ENCODE peak calls at places on chromosomes 16 and 17, in ten cellular contexts. One of them, this sample, is unnamed.

GRCh38 chr17:81520021-81520894 is 7.7 kb upstream of the ACTG1 start:
- DNase-seq in GM20000: no peak
- DNase-seq in stomach: no peak
- DNase-seq in choroid plexus epithelial cell: no peak
- DNase-seq in astrocyte of the spinal cord: no peak
- DNase-seq in transverse colon: no peak
- DNase-seq in LNCaP clone FGC: no peak
- DNase-seq in cardiac muscle cell: no peak
- DNase-seq in type B pancreatic cell: no peak
- DNase-seq in GM12865: peak
- DNase-seq in this sample: no peak

GRCh38 chr17:6043405-6043804 is 26.8 kb upstream of the WSCD1 start:
- DNase-seq in GM20000: no peak
- DNase-seq in stomach: no peak
- DNase-seq in choroid plexus epithelial cell: no peak
- DNase-seq in astrocyte of the spinal cord: no peak
- DNase-seq in transverse colon: no peak
- DNase-seq in LNCaP clone FGC: no peak
- DNase-seq in cardiac muscle cell: no peak
- DNase-seq in type B pancreatic cell: no peak
- DNase-seq in GM12865: no peak
- DNase-seq in this sample: no peak

GRCh38 chr17:77634710-77635109 is 323.8 kb upstream of the TNRC6C start:
- DNase-seq in GM20000: peak
- DNase-seq in stomach: no peak
- DNase-seq in choroid plexus epithelial cell: no peak
- DNase-seq in astrocyte of the spinal cord: no peak
- DNase-seq in transverse colon: peak
- DNase-seq in LNCaP clone FGC: no peak
- DNase-seq in cardiac muscle cell: no peak
- DNase-seq in type B pancreatic cell: no peak
- DNase-seq in GM12865: peak
- DNase-seq in this sample: peak

GRCh38 chr17:62625870-62626200 is 1.6 kb upstream of the MRC2 start:
- DNase-seq in GM20000: no peak
- DNase-seq in stomach: no peak
- DNase-seq in choroid plexus epithelial cell: no peak
- DNase-seq in astrocyte of the spinal cord: no peak
- DNase-seq in transverse colon: no peak
- DNase-seq in LNCaP clone FGC: no peak
- DNase-seq in cardiac muscle cell: peak
- DNase-seq in type B pancreatic cell: no peak
- DNase-seq in GM12865: no peak
- DNase-seq in this sample: peak

GRCh38 chr16:8961811-8962390 is 1.8 kb downstream of the USP7 start:
- DNase-seq in GM20000: peak
- DNase-seq in stomach: no peak
- DNase-seq in choroid plexus epithelial cell: no peak
- DNase-seq in astrocyte of the spinal cord: no peak
- DNase-seq in transverse colon: no peak
- DNase-seq in LNCaP clone FGC: no peak
- DNase-seq in cardiac muscle cell: no peak
- DNase-seq in type B pancreatic cell: no peak
- DNase-seq in GM12865: no peak
- DNase-seq in this sample: no peak

GRCh38 chr16:82047374-82047773 is 12.3 kb downstream of the HSD17B2 start:
- DNase-seq in GM20000: no peak
- DNase-seq in stomach: no peak
- DNase-seq in choroid plexus epithelial cell: no peak
- DNase-seq in astrocyte of the spinal cord: no peak
- DNase-seq in transverse colon: no peak
- DNase-seq in LNCaP clone FGC: no peak
- DNase-seq in cardiac muscle cell: no peak
- DNase-seq in type B pancreatic cell: no peak
- DNase-seq in GM12865: no peak
- DNase-seq in this sample: no peak

GRCh38 chr17:36525888-36526287 is 8.8 kb downstream of the MYO19 start:
- DNase-seq in GM20000: no peak
- DNase-seq in stomach: no peak
- DNase-seq in choroid plexus epithelial cell: no peak
- DNase-seq in astrocyte of the spinal cord: no peak
- DNase-seq in transverse colon: no peak
- DNase-seq in LNCaP clone FGC: no peak
- DNase-seq in cardiac muscle cell: no peak
- DNase-seq in type B pancreatic cell: peak
- DNase-seq in GM12865: no peak
- DNase-seq in this sample: no peak

GRCh38 chr16:67268136-67268579 is 11.2 kb upstream of the PLEKHG4 start:
- DNase-seq in GM20000: no peak
- DNase-seq in stomach: peak
- DNase-seq in choroid plexus epithelial cell: peak
- DNase-seq in astrocyte of the spinal cord: peak
- DNase-seq in transverse colon: no peak
- DNase-seq in LNCaP clone FGC: no peak
- DNase-seq in cardiac muscle cell: peak
- DNase-seq in type B pancreatic cell: no peak
- DNase-seq in GM12865: no peak
- DNase-seq in this sample: no peak

GRCh38 chr17:80575057-80575875 is 30.6 kb downstream of the RPTOR start:
- DNase-seq in GM20000: peak
- DNase-seq in stomach: peak
- DNase-seq in choroid plexus epithelial cell: peak
- DNase-seq in astrocyte of the spinal cord: peak
- DNase-seq in transverse colon: peak
- DNase-seq in LNCaP clone FGC: peak
- DNase-seq in cardiac muscle cell: peak
- DNase-seq in type B pancreatic cell: peak
- DNase-seq in GM12865: peak
- DNase-seq in this sample: peak

GRCh38 chr16:35751191-35751941 is 2292.0 kb downstream of the TP53TG3F start:
- DNase-seq in GM20000: no peak
- DNase-seq in stomach: no peak
- DNase-seq in choroid plexus epithelial cell: no peak
- DNase-seq in astrocyte of the spinal cord: no peak
- DNase-seq in transverse colon: no peak
- DNase-seq in LNCaP clone FGC: no peak
- DNase-seq in cardiac muscle cell: no peak
- DNase-seq in type B pancreatic cell: no peak
- DNase-seq in GM12865: no peak
- DNase-seq in this sample: peak

GRCh38 chr17:80526116-80526910 is 18.3 kb upstream of the RPTOR start:
- DNase-seq in GM20000: no peak
- DNase-seq in stomach: no peak
- DNase-seq in choroid plexus epithelial cell: no peak
- DNase-seq in astrocyte of the spinal cord: no peak
- DNase-seq in transverse colon: no peak
- DNase-seq in LNCaP clone FGC: no peak
- DNase-seq in cardiac muscle cell: no peak
- DNase-seq in type B pancreatic cell: no peak
- DNase-seq in GM12865: no peak
- DNase-seq in this sample: no peak

GRCh38 chr17:9120471-9120870 is 99.2 kb downstream of the NTN1 start:
- DNase-seq in GM20000: no peak
- DNase-seq in stomach: no peak
- DNase-seq in choroid plexus epithelial cell: no peak
- DNase-seq in astrocyte of the spinal cord: no peak
- DNase-seq in transverse colon: no peak
- DNase-seq in LNCaP clone FGC: no peak
- DNase-seq in cardiac muscle cell: no peak
- DNase-seq in type B pancreatic cell: no peak
- DNase-seq in GM12865: peak
- DNase-seq in this sample: no peak
- TF ChIP-seq CTCF in GM20000: peak
- TF ChIP-seq CTCF in stomach: no peak
- TF ChIP-seq CTCF in choroid plexus epithelial cell: peak
- TF ChIP-seq CTCF in astrocyte of the spinal cord: no peak
- TF ChIP-seq CTCF in transverse colon: no peak
- TF ChIP-seq CTCF in LNCaP clone FGC: no peak
- TF ChIP-seq CTCF in cardiac muscle cell: peak
- TF ChIP-seq CTCF in type B pancreatic cell: peak
- TF ChIP-seq CTCF in GM12865: peak
- TF ChIP-seq CTCF in this sample: no peak

DNA sequence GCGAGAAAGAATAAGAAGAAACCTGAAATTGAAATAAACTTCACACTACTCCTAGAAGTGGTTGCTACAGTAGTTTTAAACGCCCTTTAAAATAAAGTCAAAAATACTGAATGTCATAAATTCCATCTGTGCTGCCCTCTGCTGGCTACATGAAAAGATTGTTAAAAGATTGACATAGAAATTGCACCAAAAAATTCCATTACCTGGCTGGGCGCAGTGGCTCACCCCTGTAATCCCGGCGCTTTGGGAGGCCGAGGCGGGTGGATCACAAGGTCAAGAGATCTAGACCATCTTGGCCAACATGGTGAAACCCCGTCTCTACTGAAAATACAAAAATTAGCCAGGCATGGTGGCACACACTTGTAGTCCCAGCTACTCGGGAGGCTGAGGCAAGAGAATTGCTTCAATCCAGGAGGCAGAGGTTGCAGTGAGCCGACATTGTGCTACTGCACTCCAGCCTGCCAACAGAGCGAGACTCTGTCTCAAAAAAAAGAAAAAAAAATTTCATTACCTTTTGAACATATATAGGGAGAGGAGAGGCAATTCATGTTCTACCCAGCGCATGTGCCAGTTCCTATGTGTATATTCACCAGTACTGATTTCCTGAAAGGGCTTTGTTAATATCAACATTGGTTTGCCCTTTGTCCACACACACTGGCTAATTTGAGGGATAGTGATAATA is 36.5 kb downstream of the CYTH1 start:
- DNase-seq in GM20000: no peak
- DNase-seq in stomach: no peak
- DNase-seq in choroid plexus epithelial cell: peak
- DNase-seq in astrocyte of the spinal cord: peak
- DNase-seq in transverse colon: no peak
- DNase-seq in LNCaP clone FGC: no peak
- DNase-seq in cardiac muscle cell: peak
- DNase-seq in type B pancreatic cell: no peak
- DNase-seq in GM12865: peak
- DNase-seq in this sample: no peak
- TF ChIP-seq CTCF in GM20000: no peak
- TF ChIP-seq CTCF in stomach: peak
- TF ChIP-seq CTCF in choroid plexus epithelial cell: peak
- TF ChIP-seq CTCF in astrocyte of the spinal cord: peak
- TF ChIP-seq CTCF in transverse colon: peak
- TF ChIP-seq CTCF in LNCaP clone FGC: peak
- TF ChIP-seq CTCF in cardiac muscle cell: peak
- TF ChIP-seq CTCF in type B pancreatic cell: peak
- TF ChIP-seq CTCF in GM12865: peak
- TF ChIP-seq CTCF in this sample: no peak

GRCh38 chr17:63695889-63696288 is 4.0 kb downstream of the LIMD2 start:
- DNase-seq in GM20000: no peak
- DNase-seq in stomach: no peak
- DNase-seq in choroid plexus epithelial cell: no peak
- DNase-seq in astrocyte of the spinal cord: no peak
- DNase-seq in transverse colon: no peak
- DNase-seq in LNCaP clone FGC: no peak
- DNase-seq in cardiac muscle cell: no peak
- DNase-seq in type B pancreatic cell: no peak
- DNase-seq in GM12865: no peak
- DNase-seq in this sample: no peak

GRCh38 chr17:63697341-63698286 is 2.3 kb downstream of the LIMD2 start:
- DNase-seq in GM20000: peak
- DNase-seq in stomach: peak
- DNase-seq in choroid plexus epithelial cell: peak
- DNase-seq in astrocyte of the spinal cord: no peak
- DNase-seq in transverse colon: peak
- DNase-seq in LNCaP clone FGC: no peak
- DNase-seq in cardiac muscle cell: peak
- DNase-seq in type B pancreatic cell: no peak
- DNase-seq in GM12865: peak
- DNase-seq in this sample: peak

GRCh38 chr17:63694974-63695773 is 4.8 kb downstream of the LIMD2 start:
- DNase-seq in GM20000: peak
- DNase-seq in stomach: no peak
- DNase-seq in choroid plexus epithelial cell: no peak
- DNase-seq in astrocyte of the spinal cord: no peak
- DNase-seq in transverse colon: no peak
- DNase-seq in LNCaP clone FGC: no peak
- DNase-seq in cardiac muscle cell: no peak
- DNase-seq in type B pancreatic cell: no peak
- DNase-seq in GM12865: peak
- DNase-seq in this sample: no peak

GRCh38 chr17:63698381-63698885 is 1.5 kb downstream of the LIMD2 start:
- DNase-seq in GM20000: no peak
- DNase-seq in stomach: peak
- DNase-seq in choroid plexus epithelial cell: no peak
- DNase-seq in astrocyte of the spinal cord: no peak
- DNase-seq in transverse colon: no peak
- DNase-seq in LNCaP clone FGC: no peak
- DNase-seq in cardiac muscle cell: no peak
- DNase-seq in type B pancreatic cell: no peak
- DNase-seq in GM12865: no peak
- DNase-seq in this sample: peak

DNA sequence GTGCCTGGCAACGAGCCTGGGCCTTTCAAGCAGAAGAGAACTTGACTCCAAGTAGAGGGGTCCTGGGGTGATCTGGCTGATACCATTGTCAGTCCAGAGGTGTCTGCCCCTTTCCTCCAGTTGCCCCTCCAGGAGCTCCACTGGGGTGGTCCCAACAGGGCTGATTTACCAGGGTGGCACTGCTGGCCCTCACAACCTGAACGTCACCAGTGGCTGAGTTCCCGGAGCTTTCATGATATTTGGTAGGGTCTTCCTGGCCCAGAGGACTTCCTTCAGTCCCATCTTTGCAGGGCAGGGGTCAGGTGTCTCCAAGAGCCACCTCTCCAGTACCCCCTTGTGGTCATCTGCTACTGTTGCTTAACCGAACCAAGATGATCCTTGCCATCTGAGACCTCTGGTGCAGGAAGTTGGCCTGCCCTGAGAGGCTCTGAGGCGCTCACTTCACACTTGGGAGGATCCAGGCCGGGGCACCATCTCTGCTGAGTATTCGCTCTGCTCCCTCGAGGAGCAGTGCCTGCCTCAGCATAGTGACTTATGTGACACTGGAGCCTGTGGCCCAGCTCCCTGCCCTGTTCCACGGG is 3.5 kb downstream of the LIMD2 start:
- DNase-seq in GM20000: peak
- DNase-seq in stomach: peak
- DNase-seq in choroid plexus epithelial cell: peak
- DNase-seq in astrocyte of the spinal cord: peak
- DNase-seq in transverse colon: peak
- DNase-seq in LNCaP clone FGC: no peak
- DNase-seq in cardiac muscle cell: peak
- DNase-seq in type B pancreatic cell: no peak
- DNase-seq in GM12865: peak
- DNase-seq in this sample: peak
- TF ChIP-seq CTCF in GM20000: no peak
- TF ChIP-seq CTCF in stomach: no peak
- TF ChIP-seq CTCF in choroid plexus epithelial cell: peak
- TF ChIP-seq CTCF in astrocyte of the spinal cord: peak
- TF ChIP-seq CTCF in transverse colon: no peak
- TF ChIP-seq CTCF in LNCaP clone FGC: peak
- TF ChIP-seq CTCF in cardiac muscle cell: peak
- TF ChIP-seq CTCF in type B pancreatic cell: peak
- TF ChIP-seq CTCF in GM12865: peak
- TF ChIP-seq CTCF in this sample: peak

DNA sequence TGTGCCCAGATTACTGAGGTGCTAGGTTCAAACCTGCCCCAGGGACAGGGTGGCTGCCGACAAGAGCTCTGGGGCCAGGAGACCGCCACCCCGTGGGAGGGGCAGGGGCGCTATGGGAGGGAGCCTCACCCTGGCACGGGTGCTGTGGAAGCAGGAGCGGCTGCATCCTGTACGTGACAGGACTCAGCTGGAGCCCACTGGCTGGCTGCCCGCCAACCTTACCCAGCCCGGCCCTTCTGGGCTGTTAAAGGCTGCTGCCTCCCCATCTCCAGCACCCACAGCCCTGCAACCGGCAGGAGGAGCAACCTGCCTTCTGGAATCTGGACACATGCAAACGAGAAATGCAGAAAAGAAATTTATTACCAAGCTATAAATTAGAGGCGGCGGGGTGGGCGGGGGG is 11.2 kb downstream of the PAM16 start:
- DNase-seq in GM20000: no peak
- DNase-seq in stomach: peak
- DNase-seq in choroid plexus epithelial cell: peak
- DNase-seq in astrocyte of the spinal cord: peak
- DNase-seq in transverse colon: no peak
- DNase-seq in LNCaP clone FGC: no peak
- DNase-seq in cardiac muscle cell: peak
- DNase-seq in type B pancreatic cell: no peak
- DNase-seq in GM12865: no peak
- DNase-seq in this sample: no peak
- TF ChIP-seq CTCF in GM20000: no peak
- TF ChIP-seq CTCF in stomach: no peak
- TF ChIP-seq CTCF in choroid plexus epithelial cell: peak
- TF ChIP-seq CTCF in astrocyte of the spinal cord: no peak
- TF ChIP-seq CTCF in transverse colon: no peak
- TF ChIP-seq CTCF in LNCaP clone FGC: no peak
- TF ChIP-seq CTCF in cardiac muscle cell: peak
- TF ChIP-seq CTCF in type B pancreatic cell: no peak
- TF ChIP-seq CTCF in GM12865: no peak
- TF ChIP-seq CTCF in this sample: no peak